ENCODE peak calls at places on chromosomes 6 and 20, in eight cellular contexts. One of them, this sample, is unnamed.

GRCh38 chr6:36660771-36661471 is 17.6 kb upstream of the CDKN1A start:
- DNase-seq in fibroblast of lung: no peak
- DNase-seq in psoas muscle: peak; percentile 65
- DNase-seq in cardiac muscle cell: peak; percentile 61
- DNase-seq in Peyer's patch: peak; percentile 74
- DNase-seq in tibial artery: no peak
- DNase-seq in IMR-90: no peak
- DNase-seq in sigmoid colon: peak; percentile 84
- DNase-seq in this sample: no peak

GRCh38 chr20:10179574-10180298 is 38.9 kb upstream of the SNAP25 start:
- DNase-seq in cardiac muscle cell: peak; percentile 9
- DNase-seq in Peyer's patch: no peak
- DNase-seq in psoas muscle: no peak
- DNase-seq in IMR-90: peak; percentile 26
- DNase-seq in tibial artery: no peak
- DNase-seq in fibroblast of lung: no peak
- DNase-seq in sigmoid colon: no peak
- DNase-seq in this sample: no peak

GRCh38 chr6:37987008-37987407 is 167.5 kb downstream of the ZFAND3 start:
- DNase-seq in sigmoid colon: no peak
- DNase-seq in IMR-90: peak; percentile 60
- DNase-seq in psoas muscle: no peak
- DNase-seq in cardiac muscle cell: peak; percentile 67
- DNase-seq in fibroblast of lung: peak; percentile 70
- DNase-seq in Peyer's patch: no peak
- DNase-seq in tibial artery: no peak
- DNase-seq in this sample: no peak

GRCh38 chr6:133241901-133242760 is 974 bp downstream of the EYA4 start:
- DNase-seq in fibroblast of lung: peak; percentile 32
- DNase-seq in IMR-90: peak; percentile 66
- DNase-seq in sigmoid colon: peak; percentile 62
- DNase-seq in Peyer's patch: no peak
- DNase-seq in psoas muscle: peak; percentile 28
- DNase-seq in cardiac muscle cell: peak; percentile 43
- DNase-seq in tibial artery: no peak
- DNase-seq in this sample: peak; percentile 70

GRCh38 chr6:128233501-128233900 is 286.9 kb downstream of the PTPRK start:
- DNase-seq in cardiac muscle cell: no peak
- DNase-seq in sigmoid colon: no peak
- DNase-seq in psoas muscle: no peak
- DNase-seq in IMR-90: no peak
- DNase-seq in Peyer's patch: no peak
- DNase-seq in tibial artery: no peak
- DNase-seq in fibroblast of lung: no peak
- DNase-seq in this sample: no peak

GRCh38 chr6:160226118-160226541 is 32.5 kb downstream of the SLC22A2 start:
- DNase-seq in sigmoid colon: no peak
- DNase-seq in Peyer's patch: no peak
- DNase-seq in IMR-90: no peak
- DNase-seq in tibial artery: no peak
- DNase-seq in cardiac muscle cell: peak; percentile 43
- DNase-seq in fibroblast of lung: peak; percentile 78
- DNase-seq in psoas muscle: no peak
- DNase-seq in this sample: no peak

GRCh38 chr20:37516697-37517370 is 4.2 kb upstream of the NNAT start:
- DNase-seq in Peyer's patch: no peak
- DNase-seq in psoas muscle: peak; percentile 66
- DNase-seq in IMR-90: peak; percentile 93
- DNase-seq in cardiac muscle cell: peak; percentile 48
- DNase-seq in fibroblast of lung: peak; percentile 77
- DNase-seq in tibial artery: no peak
- DNase-seq in sigmoid colon: no peak
- DNase-seq in this sample: no peak

GRCh38 chr20:2814587-2815051 is at the start of gene C20orf141:
- DNase-seq in IMR-90: peak; percentile 99
- DNase-seq in fibroblast of lung: peak; percentile 96
- DNase-seq in tibial artery: no peak
- DNase-seq in sigmoid colon: no peak
- DNase-seq in psoas muscle: peak; percentile 58
- DNase-seq in cardiac muscle cell: peak; percentile 98
- DNase-seq in Peyer's patch: peak; percentile 46
- DNase-seq in this sample: peak; percentile 55

GRCh38 chr6:164039954-164040375 is 625.4 kb downstream of the QKI start:
- DNase-seq in Peyer's patch: no peak
- DNase-seq in psoas muscle: peak; percentile 27
- DNase-seq in cardiac muscle cell: peak; percentile 8
- DNase-seq in fibroblast of lung: no peak
- DNase-seq in tibial artery: no peak
- DNase-seq in sigmoid colon: peak; percentile 70
- DNase-seq in IMR-90: no peak
- DNase-seq in this sample: no peak

GRCh38 chr6:113856011-113856551 is 1.1 kb upstream of the MARCKS start:
- DNase-seq in Peyer's patch: peak; percentile 58
- DNase-seq in psoas muscle: no peak
- DNase-seq in fibroblast of lung: peak; percentile 66
- DNase-seq in sigmoid colon: no peak
- DNase-seq in IMR-90: peak; percentile 66
- DNase-seq in cardiac muscle cell: peak; percentile 72
- DNase-seq in tibial artery: no peak
- DNase-seq in this sample: no peak

GRCh38 chr6:129186988-129187387 is 304.1 kb downstream of the LAMA2 start:
- DNase-seq in cardiac muscle cell: peak; percentile 71
- DNase-seq in sigmoid colon: no peak
- DNase-seq in psoas muscle: no peak
- DNase-seq in tibial artery: no peak
- DNase-seq in IMR-90: peak; percentile 80
- DNase-seq in Peyer's patch: no peak
- DNase-seq in fibroblast of lung: peak; percentile 79
- DNase-seq in this sample: no peak

GRCh38 chr6:121335111-121336008 is 1.1 kb upstream of the TBC1D32 start:
- DNase-seq in IMR-90: no peak
- DNase-seq in cardiac muscle cell: peak; percentile 37
- DNase-seq in Peyer's patch: no peak
- DNase-seq in psoas muscle: no peak
- DNase-seq in sigmoid colon: no peak
- DNase-seq in tibial artery: no peak
- DNase-seq in fibroblast of lung: peak; percentile 1
- DNase-seq in this sample: no peak

GRCh38 chr6:125346926-125347563 is 45.3 kb upstream of the HDDC2 start:
- DNase-seq in sigmoid colon: no peak
- DNase-seq in tibial artery: no peak
- DNase-seq in IMR-90: no peak
- DNase-seq in cardiac muscle cell: no peak
- DNase-seq in Peyer's patch: no peak
- DNase-seq in psoas muscle: no peak
- DNase-seq in fibroblast of lung: no peak
- DNase-seq in this sample: no peak

GRCh38 chr6:19869464-19869863 is 32.3 kb downstream of the ID4 start:
- DNase-seq in psoas muscle: no peak
- DNase-seq in tibial artery: no peak
- DNase-seq in cardiac muscle cell: no peak
- DNase-seq in Peyer's patch: no peak
- DNase-seq in IMR-90: no peak
- DNase-seq in sigmoid colon: no peak
- DNase-seq in fibroblast of lung: no peak
- DNase-seq in this sample: no peak

GRCh38 chr6:132527791-132528190 is 10.3 kb upstream of the TAAR9 start:
- DNase-seq in cardiac muscle cell: no peak
- DNase-seq in fibroblast of lung: peak; percentile 7
- DNase-seq in sigmoid colon: no peak
- DNase-seq in IMR-90: peak; percentile 18
- DNase-seq in Peyer's patch: no peak
- DNase-seq in psoas muscle: no peak
- DNase-seq in tibial artery: no peak
- DNase-seq in this sample: no peak

GRCh38 chr6:36033935-36034334 is 6.3 kb downstream of the MAPK14 start:
- DNase-seq in sigmoid colon: no peak
- DNase-seq in fibroblast of lung: peak; percentile 52
- DNase-seq in Peyer's patch: no peak
- DNase-seq in IMR-90: peak; percentile 49
- DNase-seq in psoas muscle: no peak
- DNase-seq in cardiac muscle cell: peak; percentile 19
- DNase-seq in tibial artery: no peak
- DNase-seq in this sample: no peak

GRCh38 chr20:59428441-59429205 is 128.2 kb downstream of the EDN3 start:
- DNase-seq in psoas muscle: no peak
- DNase-seq in IMR-90: no peak
- DNase-seq in Peyer's patch: no peak
- DNase-seq in sigmoid colon: no peak
- DNase-seq in cardiac muscle cell: no peak
- DNase-seq in fibroblast of lung: no peak
- DNase-seq in tibial artery: no peak
- DNase-seq in this sample: no peak

GRCh38 chr6:169959129-169960002 is 207.9 kb downstream of the ERMARD start:
- DNase-seq in sigmoid colon: peak; percentile 82
- DNase-seq in Peyer's patch: peak; percentile 89
- DNase-seq in psoas muscle: no peak
- DNase-seq in IMR-90: no peak
- DNase-seq in cardiac muscle cell: no peak
- DNase-seq in fibroblast of lung: no peak
- DNase-seq in tibial artery: peak; percentile 18
- DNase-seq in this sample: peak; percentile 62
- TF ChIP-seq CTCF in sigmoid colon: no peak
- TF ChIP-seq CTCF in Peyer's patch: no peak
- TF ChIP-seq CTCF in psoas muscle: no peak
- TF ChIP-seq CTCF in IMR-90: no peak
- TF ChIP-seq CTCF in cardiac muscle cell: no peak
- TF ChIP-seq CTCF in fibroblast of lung: no peak
- TF ChIP-seq CTCF in tibial artery: no peak
- TF ChIP-seq CTCF in this sample: no peak

GRCh38 chr20:25481235-25481917 is 73.9 kb downstream of the GINS1 start:
- DNase-seq in sigmoid colon: no peak
- DNase-seq in cardiac muscle cell: no peak
- DNase-seq in fibroblast of lung: no peak
- DNase-seq in IMR-90: no peak
- DNase-seq in Peyer's patch: no peak
- DNase-seq in tibial artery: no peak
- DNase-seq in psoas muscle: no peak
- DNase-seq in this sample: no peak
- TF ChIP-seq CTCF in sigmoid colon: no peak
- TF ChIP-seq CTCF in cardiac muscle cell: no peak
- TF ChIP-seq CTCF in fibroblast of lung: peak; percentile 10
- TF ChIP-seq CTCF in IMR-90: no peak
- TF ChIP-seq CTCF in Peyer's patch: no peak
- TF ChIP-seq CTCF in tibial artery: no peak
- TF ChIP-seq CTCF in psoas muscle: no peak
- TF ChIP-seq CTCF in this sample: peak; percentile 34

GRCh38 chr6:32689531-32690505 is 23.4 kb upstream of the HLA-DQB1 start:
- DNase-seq in sigmoid colon: no peak
- DNase-seq in psoas muscle: no peak
- DNase-seq in IMR-90: no peak
- DNase-seq in cardiac muscle cell: peak; percentile 12
- DNase-seq in tibial artery: no peak
- DNase-seq in fibroblast of lung: no peak
- DNase-seq in Peyer's patch: peak; percentile 48
- DNase-seq in this sample: no peak

DNA sequence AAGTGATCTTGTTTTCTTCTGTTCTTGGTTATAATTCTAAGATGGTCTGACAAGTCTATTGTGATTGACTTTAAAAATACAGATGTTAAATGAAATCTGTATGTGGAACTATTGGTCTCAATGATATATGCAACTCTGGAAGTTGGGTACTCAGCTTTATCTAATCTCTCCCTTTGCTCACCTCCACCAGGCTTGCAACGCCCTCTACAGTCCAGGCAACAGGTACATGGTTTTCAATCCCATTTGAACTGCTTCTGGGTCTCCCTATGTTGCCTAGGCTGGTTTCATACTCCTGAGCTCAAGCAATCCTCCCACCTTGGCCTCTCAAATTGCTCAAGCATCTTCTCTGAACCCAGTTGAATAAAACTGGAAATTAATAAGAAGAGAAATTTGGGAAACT is 25.6 kb upstream of the HLA-DQB1 start:
- DNase-seq in fibroblast of lung: no peak
- DNase-seq in psoas muscle: no peak
- DNase-seq in sigmoid colon: no peak
- DNase-seq in IMR-90: no peak
- DNase-seq in Peyer's patch: peak; percentile 82
- DNase-seq in tibial artery: peak; percentile 30
- DNase-seq in cardiac muscle cell: peak; percentile 3
- DNase-seq in this sample: no peak
- TF ChIP-seq CTCF in fibroblast of lung: no peak
- TF ChIP-seq CTCF in psoas muscle: no peak
- TF ChIP-seq CTCF in sigmoid colon: no peak
- TF ChIP-seq CTCF in IMR-90: no peak
- TF ChIP-seq CTCF in Peyer's patch: peak; percentile 79
- TF ChIP-seq CTCF in tibial artery: no peak
- TF ChIP-seq CTCF in cardiac muscle cell: no peak
- TF ChIP-seq CTCF in this sample: peak; percentile 41

DNA sequence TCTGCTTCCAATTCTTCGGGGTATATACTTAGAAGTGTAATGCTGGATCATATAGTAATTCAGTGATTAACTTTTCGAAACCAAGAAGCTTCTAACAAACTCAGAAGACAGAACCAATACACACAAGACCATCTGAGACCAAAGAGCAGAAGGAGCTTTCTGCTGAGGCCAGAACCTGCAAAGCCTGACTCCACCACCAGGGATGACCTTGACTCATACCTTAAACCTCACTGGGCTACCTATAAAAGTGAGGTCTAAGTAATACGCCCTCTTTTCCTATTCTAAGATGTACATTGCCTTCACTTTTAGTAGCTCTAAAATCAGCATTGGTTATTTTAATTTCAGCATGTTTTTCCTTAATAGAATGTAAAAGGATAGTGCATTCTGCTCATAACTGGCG is 84.8 kb downstream of the FOXF2 start:
- DNase-seq in IMR-90: no peak
- DNase-seq in Peyer's patch: no peak
- DNase-seq in sigmoid colon: no peak
- DNase-seq in tibial artery: no peak
- DNase-seq in psoas muscle: no peak
- DNase-seq in cardiac muscle cell: no peak
- DNase-seq in fibroblast of lung: no peak
- DNase-seq in this sample: no peak
- TF ChIP-seq CTCF in IMR-90: no peak
- TF ChIP-seq CTCF in Peyer's patch: no peak
- TF ChIP-seq CTCF in sigmoid colon: no peak
- TF ChIP-seq CTCF in tibial artery: no peak
- TF ChIP-seq CTCF in psoas muscle: no peak
- TF ChIP-seq CTCF in cardiac muscle cell: no peak
- TF ChIP-seq CTCF in fibroblast of lung: peak; percentile 8
- TF ChIP-seq CTCF in this sample: peak; percentile 45